ENCODE peak calls at places on chromosomes 4 and X, in four cellular contexts. One of them, this sample, is unnamed.

GRCh38 chrX:140360284-140360683 is 144.6 kb downstream of the SOX3 start:
- DNase-seq in GM12878: no peak
- DNase-seq in K562: no peak
- DNase-seq in HepG2: no peak
- DNase-seq in this sample: no peak

GRCh38 chrX:121256653-121257052 is 209.2 kb downstream of the GLUD2 start:
- DNase-seq in HepG2: no peak
- DNase-seq in GM12878: no peak
- DNase-seq in K562: no peak
- DNase-seq in this sample: no peak

GRCh38 chrX:9738146-9738545 is 27.5 kb downstream of the GPR143 start:
- DNase-seq in GM12878: no peak
- DNase-seq in K562: no peak
- DNase-seq in HepG2: no peak
- DNase-seq in this sample: no peak

GRCh38 chrX:356385-357034 is 30.2 kb downstream of the PPP2R3B start:
- DNase-seq in HepG2: no peak
- DNase-seq in K562: no peak
- DNase-seq in GM12878: no peak
- DNase-seq in this sample: no peak

GRCh38 chr4:176883108-176883550 is 90.4 kb upstream of the VEGFC start:
- DNase-seq in GM12878: no peak
- DNase-seq in K562: no peak
- DNase-seq in HepG2: no peak
- DNase-seq in this sample: no peak

GRCh38 chr4:73943555-73943954 is 38.3 kb downstream of the PF4 start:
- DNase-seq in GM12878: no peak
- DNase-seq in K562: no peak
- DNase-seq in HepG2: no peak
- DNase-seq in this sample: no peak

GRCh38 chr4:80221161-80221560 is 23.9 kb downstream of the PRDM8 start:
- DNase-seq in HepG2: no peak
- DNase-seq in K562: no peak
- DNase-seq in GM12878: no peak
- DNase-seq in this sample: no peak

GRCh38 chr4:173519130-173520101 is 10.6 kb downstream of the HAND2 start:
- DNase-seq in K562: no peak
- DNase-seq in HepG2: no peak
- DNase-seq in GM12878: no peak
- DNase-seq in this sample: peak

GRCh38 chr4:112702892-112703291 is 65.9 kb downstream of the LARP7 start:
- DNase-seq in HepG2: no peak
- DNase-seq in GM12878: no peak
- DNase-seq in K562: no peak
- DNase-seq in this sample: no peak

GRCh38 chr4:12889054-12889453 is 595.1 kb downstream of the RAB28 start:
- DNase-seq in K562: no peak
- DNase-seq in GM12878: no peak
- DNase-seq in HepG2: no peak
- DNase-seq in this sample: no peak

GRCh38 chr4:37757121-37757520 is 69.4 kb upstream of the PGM2 start:
- DNase-seq in K562: no peak
- DNase-seq in HepG2: no peak
- DNase-seq in GM12878: no peak
- DNase-seq in this sample: no peak

GRCh38 chr4:141075553-141075952 is 57.7 kb downstream of the RNF150 start:
- DNase-seq in HepG2: no peak
- DNase-seq in GM12878: no peak
- DNase-seq in K562: no peak
- DNase-seq in this sample: no peak

GRCh38 chr4:184337907-184338306 is 120.2 kb upstream of the ENPP6 start:
- DNase-seq in GM12878: no peak
- DNase-seq in K562: no peak
- DNase-seq in HepG2: no peak
- DNase-seq in this sample: no peak

DNA sequence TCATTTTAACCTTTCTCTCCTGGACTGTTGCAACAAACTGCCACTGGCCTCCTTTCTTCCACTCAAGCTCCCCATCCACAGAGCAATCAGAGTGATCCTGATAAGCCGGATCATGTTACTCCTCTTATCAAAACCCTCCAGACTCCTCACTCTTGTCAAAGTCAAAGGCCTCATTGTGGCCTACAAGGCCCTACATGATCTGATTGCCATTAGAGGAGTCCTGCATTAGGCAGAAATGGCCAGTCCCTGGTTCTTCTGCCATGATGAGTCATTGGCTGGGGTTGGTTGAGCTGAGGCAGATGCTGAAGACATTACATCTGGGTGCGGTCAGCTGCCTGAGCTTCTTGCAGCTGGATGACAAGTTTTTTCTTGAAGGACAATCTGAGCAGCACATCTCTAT is 32.7 kb upstream of the CASK start:
- DNase-seq in HepG2: no peak
- DNase-seq in GM12878: no peak
- DNase-seq in K562: peak
- DNase-seq in this sample: no peak
- TF ChIP-seq SMC3 in HepG2: no peak
- TF ChIP-seq SMC3 in GM12878: no peak
- TF ChIP-seq SMC3 in K562: no peak
- TF ChIP-seq SMC3 in this sample: no peak

GRCh38 chr4:82437285-82438005 is 7.1 kb downstream of the ENOPH1 start:
- DNase-seq in GM12878: no peak
- DNase-seq in K562: no peak
- DNase-seq in HepG2: no peak
- DNase-seq in this sample: no peak
- TF ChIP-seq SIN3A in GM12878: no peak
- TF ChIP-seq SIN3A in K562: no peak
- TF ChIP-seq SIN3A in HepG2: no peak
- TF ChIP-seq SIN3A in this sample: no peak

GRCh38 chrX:154721155-154721554 is 29.7 kb downstream of the GAB3 start:
- DNase-seq in GM12878: no peak
- DNase-seq in HepG2: no peak
- DNase-seq in K562: no peak
- DNase-seq in this sample: no peak

GRCh38 chrX:154720067-154720466 is 30.8 kb downstream of the GAB3 start:
- DNase-seq in K562: no peak
- DNase-seq in GM12878: no peak
- DNase-seq in HepG2: no peak
- DNase-seq in this sample: no peak

GRCh38 chrX:154717824-154718223 is 33.1 kb downstream of the GAB3 start:
- DNase-seq in K562: peak
- DNase-seq in HepG2: no peak
- DNase-seq in GM12878: no peak
- DNase-seq in this sample: peak

GRCh38 chrX:154718607-154719006 is 32.3 kb downstream of the GAB3 start:
- DNase-seq in GM12878: no peak
- DNase-seq in K562: no peak
- DNase-seq in HepG2: no peak
- DNase-seq in this sample: no peak

DNA sequence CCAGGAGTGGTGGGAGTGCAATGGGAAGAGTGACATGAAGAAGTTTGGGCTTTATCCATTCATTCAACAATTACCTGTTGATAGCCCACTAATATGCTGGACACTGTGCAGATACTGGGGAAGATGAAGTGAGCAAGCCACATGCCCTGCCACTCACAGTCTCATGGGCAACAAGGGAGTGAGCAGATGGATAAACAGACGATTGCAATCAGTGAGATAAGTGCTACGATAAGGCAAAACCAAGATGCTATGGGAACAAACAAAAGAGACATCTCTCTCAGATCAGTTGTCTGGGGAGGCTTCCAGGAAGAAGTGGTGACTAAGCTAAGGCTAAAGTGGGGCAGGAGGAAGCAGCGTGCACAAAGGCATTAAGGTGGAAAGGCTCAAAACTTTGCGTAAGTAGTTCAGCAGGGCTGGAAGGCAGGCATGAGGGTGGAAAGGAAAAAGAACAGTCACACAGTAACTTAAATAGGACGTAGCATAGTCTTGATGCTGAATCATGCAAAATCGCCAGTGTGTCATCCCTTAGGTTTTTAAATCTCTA is 31.7 kb downstream of the GAB3 start:
- DNase-seq in HepG2: no peak
- DNase-seq in K562: no peak
- DNase-seq in GM12878: no peak
- DNase-seq in this sample: no peak
- TF ChIP-seq SMC3 in HepG2: no peak
- TF ChIP-seq SMC3 in K562: no peak
- TF ChIP-seq SMC3 in GM12878: no peak
- TF ChIP-seq SMC3 in this sample: no peak

DNA sequence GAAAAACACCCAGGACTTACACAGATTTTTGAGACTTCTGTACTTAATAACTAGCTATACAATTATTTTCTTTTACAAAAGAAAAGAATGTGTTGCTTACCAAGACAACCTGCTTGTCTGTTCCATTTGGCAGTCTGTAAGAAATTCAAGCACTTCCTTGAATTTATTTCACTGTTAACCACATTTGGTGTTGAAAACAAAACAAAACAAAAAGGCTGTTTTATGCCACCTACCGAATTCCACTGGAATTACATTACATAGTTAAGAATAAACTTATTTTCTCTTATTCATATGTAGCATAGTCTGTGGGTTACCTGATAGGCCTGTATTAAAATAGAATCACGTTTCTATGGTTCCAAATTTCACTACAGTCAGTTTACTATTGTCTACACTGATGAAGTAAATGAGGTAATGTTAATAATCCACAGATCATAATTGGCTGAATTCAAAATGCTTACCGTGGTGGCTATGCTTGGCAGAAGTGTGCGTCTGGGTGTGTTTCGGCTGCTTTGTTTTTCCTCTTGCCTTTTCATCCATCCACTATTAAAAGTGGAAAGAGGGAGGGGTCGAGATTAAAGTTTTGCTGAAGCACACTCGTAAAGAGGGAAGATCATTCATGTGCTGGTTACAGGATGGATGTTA is at the start of gene TLR1:
- DNase-seq in HepG2: peak
- DNase-seq in GM12878: peak
- DNase-seq in K562: no peak
- DNase-seq in this sample: peak
- TF ChIP-seq SIN3A in HepG2: no peak
- TF ChIP-seq SIN3A in GM12878: no peak
- TF ChIP-seq SIN3A in K562: no peak
- TF ChIP-seq SIN3A in this sample: no peak

DNA sequence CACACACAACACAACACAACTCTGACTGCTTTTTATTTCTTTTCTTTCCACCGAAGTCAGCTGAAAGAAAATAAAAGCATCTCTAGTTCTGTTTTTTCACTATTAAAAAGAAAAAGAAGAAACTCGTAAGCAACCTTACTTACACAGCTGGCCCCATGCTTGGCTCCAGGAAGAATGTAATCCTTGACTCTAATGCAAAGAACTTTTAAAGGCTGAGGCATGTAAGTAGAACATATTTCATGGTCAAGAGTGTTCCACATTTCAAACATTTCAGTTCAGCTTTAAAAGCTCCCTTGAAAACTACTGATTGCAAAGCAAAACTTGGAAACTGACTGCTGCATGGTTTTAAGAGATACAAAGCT is 648 bp downstream of the GASK1B start:
- DNase-seq in GM12878: no peak
- DNase-seq in K562: no peak
- DNase-seq in HepG2: no peak
- DNase-seq in this sample: no peak
- TF ChIP-seq SMC3 in GM12878: no peak
- TF ChIP-seq SMC3 in K562: no peak
- TF ChIP-seq SMC3 in HepG2: no peak
- TF ChIP-seq SMC3 in this sample: no peak

This sample was measured in SK-N-SH.